ENCODE peak calls at places on chromosomes 5 and 9, in six cellular contexts. I is stimulated activated CD8-positive, alpha-beta memory T cell treated with anti-CD3 and anti-CD28 coated beads, Interleukin-12 subunit alpha, Interleukin-12 subunit beta, amount 100 ng/mL, for 4 hours; S is stimulated activated CD4-positive, alpha-beta T cell treated with anti-CD3 and anti-CD28 coated beads, TNF-alpha, amount 100 ng/mL, for 4 hours; N is activated naive CD8-positive, alpha-beta T cell treated with anti-CD3 and anti-CD28 coated beads, Interleukin-2, amount 50 U/mL, for 24 hours; H is fibroblast of mammary gland; B is ELR. D is an unnamed sample.

GRCh38 chr5:137248476-137248970 is 250.6 kb downstream of the SPOCK1 start:
- DNase-seq in B (peak; percentile 43), S (no peak), N (no peak), H (peak; percentile 29), I (no peak), D (no peak)

GRCh38 chr5:67012241-67012640 is 184.4 kb downstream of the CD180 start:
- DNase-seq in B (peak; percentile 71), N (no peak), S (no peak), I (no peak), H (peak; percentile 66), D (peak; percentile 94)

GRCh38 chr9:27337833-27338526 is 41.0 kb upstream of the EQTN start:
- DNase-seq in H (no peak), B (no peak), N (no peak), S (no peak), I (no peak), D (no peak)

GRCh38 chr5:105331558-105331957 is 1769.0 kb upstream of the NUDT12 start:
- DNase-seq in S (no peak), I (no peak), H (no peak), N (no peak), B (no peak), D (no peak)

GRCh38 chr5:56440871-56441740 is 208.0 kb upstream of the ANKRD55 start:
- DNase-seq in B (peak; percentile 34), H (peak; percentile 62), N (no peak), S (no peak), I (no peak), D (peak; percentile 89)

GRCh38 chr5:59187772-59188347 is 605.0 kb downstream of the RAB3C start:
- DNase-seq in H (peak; percentile 56), N (no peak), I (no peak), S (no peak), B (peak; percentile 68), D (no peak)

GRCh38 chr5:154971501-154971900 is 30.6 kb downstream of the MRPL22 start:
- DNase-seq in H (peak; percentile 19), I (no peak), N (no peak), S (no peak), B (no peak), D (no peak)

GRCh38 chr9:133121200-133122166 is at the start of gene RALGDS:
- DNase-seq in H (peak; percentile 71), N (peak; percentile 93), S (peak; percentile 87), B (peak; percentile 91), I (peak; percentile 85), D (peak; percentile 82)

GRCh38 chr5:53820119-53820801 is 259.8 kb downstream of the NDUFS4 start:
- DNase-seq in H (no peak), S (no peak), B (no peak), N (no peak), I (no peak), D (no peak)

GRCh38 chr9:117645245-117645636 is 59.0 kb upstream of the TLR4 start:
- DNase-seq in H (no peak), I (no peak), S (no peak), B (no peak), N (no peak), D (no peak)

GRCh38 chr9:116800885-116801284 is 113.8 kb downstream of the TRIM32 start:
- DNase-seq in N (no peak), S (no peak), I (no peak), H (no peak), B (no peak), D (no peak)

GRCh38 chr5:163622796-163623195 is 117.4 kb downstream of the MAT2B start:
- DNase-seq in N (no peak), B (no peak), S (no peak), I (no peak), H (no peak), D (no peak)

GRCh38 chr5:119512277-119512676 is 60.0 kb downstream of the HSD17B4 start:
- DNase-seq in S (no peak), H (no peak), B (no peak), N (no peak), I (no peak), D (no peak)

GRCh38 chr9:115058684-115059315 is 59.2 kb downstream of the TNC start:
- DNase-seq in S (no peak), N (no peak), H (peak; percentile 83), I (no peak), B (peak; percentile 78), D (peak; percentile 90)

GRCh38 chr5:53481887-53482716 is 1.7 kb downstream of the FST start:
- DNase-seq in B (peak; percentile 83), N (peak; percentile 69), I (peak; percentile 41), S (no peak), H (peak; percentile 76), D (peak; percentile 78)

GRCh38 chr9:121373401-121373769 is 3.3 kb upstream of the STOM start:
- DNase-seq in N (no peak), H (peak; percentile 52), I (no peak), S (no peak), B (no peak), D (peak; percentile 37)

GRCh38 chr9:87324613-87325194 is 173.0 kb upstream of the DAPK1 start:
- DNase-seq in I (no peak), B (peak; percentile 62), S (no peak), N (no peak), H (peak; percentile 78), D (peak; percentile 45)

GRCh38 chr5:72015103-72015548 is 92.1 kb upstream of the MAP1B start:
- DNase-seq in S (no peak), I (no peak), B (peak; percentile 37), N (peak; percentile 8), H (peak; percentile 87), D (peak; percentile 93)

GRCh38 chr9:79583957-79584654 is 12.3 kb downstream of the TLE4 start:
- DNase-seq in I (no peak), B (no peak), H (no peak), S (no peak), N (peak; percentile 39), D (no peak)

GRCh38 chr5:138466900-138467710 is 1.8 kb downstream of the EGR1 start:
- DNase-seq in H (no peak), S (no peak), I (no peak), B (peak; percentile 14), N (no peak), D (peak; percentile 30)

GRCh38 chr9:4979224-4979623 is 5.8 kb upstream of the JAK2 start:
- DNase-seq in I (no peak), H (peak; percentile 64), N (no peak), S (no peak), B (peak; percentile 47), D (no peak)

GRCh38 chr5:148956632-148957385 is 106.1 kb downstream of the SH3TC2 start:
- DNase-seq in I (no peak), H (no peak), N (no peak), B (no peak), S (no peak), D (peak; percentile 92)

GRCh38 chr5:38008198-38008597 is 168.4 kb upstream of the GDNF start:
- DNase-seq in S (no peak), N (no peak), H (no peak), B (no peak), I (no peak), D (no peak)

GRCh38 chr9:95142728-95143127 is 174.8 kb downstream of the FANCC start:
- DNase-seq in S (no peak), B (no peak), I (no peak), N (no peak), H (no peak), D (no peak)

GRCh38 chr5:34923694-34924461 is 5.5 kb upstream of the DNAJC21 start:
- DNase-seq in H (peak; percentile 91), N (no peak), S (no peak), B (peak; percentile 95), I (no peak), D (peak; percentile 91)

GRCh38 chr5:152811985-152812384 is 406.9 kb upstream of the NMUR2 start:
- DNase-seq in I (no peak), N (no peak), S (no peak), H (peak; percentile 4), B (no peak), D (peak; percentile 35)

GRCh38 chr5:171954721-171955120 is 51.7 kb downstream of the FBXW11 start:
- DNase-seq in H (peak; percentile 42), I (no peak), N (no peak), B (peak; percentile 74), S (no peak), D (peak; percentile 28)

GRCh38 chr9:116377179-116377790 is 223.7 kb downstream of the PAPPA start:
- DNase-seq in H (peak; percentile 88), N (no peak), I (no peak), B (peak; percentile 87), S (no peak), D (peak; percentile 76)

GRCh38 chr9:121774715-121775613 is 123.5 kb downstream of the DAB2IP start:
- DNase-seq in B (no peak), N (no peak), H (no peak), S (no peak), I (no peak), D (no peak)

GRCh38 chr9:99259231-99259918 is 37.3 kb downstream of the SEC61B start:
- DNase-seq in H (peak; percentile 35), N (peak; percentile 39), S (no peak), B (peak; percentile 23), I (no peak), D (no peak)

GRCh38 chr5:16794381-16794913 is 141.6 kb downstream of the MYO10 start:
- DNase-seq in B (no peak), I (no peak), H (no peak), S (no peak), N (no peak), D (no peak)

GRCh38 chr5:158701406-158702177 is 398.1 kb downstream of the EBF1 start:
- DNase-seq in S (no peak), H (peak; percentile 77), I (no peak), B (peak; percentile 38), N (no peak), D (peak; percentile 59)